ENCODE peak calls at places on chromosomes 16 and 17, in eight cellular contexts. Q is transverse colon, K is thyroid gland, L is upper lobe of right lung, O is esophagus muscularis mucosa, P is psoas muscle, T is fibroblast of lung, Y is pancreas. W is an unnamed sample. For H3K9me3 and H3K4me1, the result is how much of the 10 kb centered on the place peaks cover.

GRCh38 chr17:57623620-57624019 is 121.5 kb downstream of the CCDC182 start:
- DNase-seq in Y (no peak), K (no peak), P (no peak), T (no peak), Q (no peak), L (peak), O (no peak), W (no peak)

GRCh38 chr16:49688298-49688697 is 167.6 kb downstream of the ZNF423 start:
- DNase-seq in Q (no peak), Y (no peak), O (no peak), L (no peak), P (no peak), K (no peak), T (no peak), W (no peak)

GRCh38 chr17:43360376-43360738 is 38.4 kb upstream of the ARL4D start:
- DNase-seq in Q (peak), P (no peak), O (peak), Y (no peak), L (no peak), T (peak), K (peak), W (no peak)

GRCh38 chr17:5630434-5630833 is 46.1 kb upstream of the NLRP1 start:
- DNase-seq in Q (no peak), L (no peak), P (no peak), Y (no peak), K (no peak), T (no peak), O (no peak), W (no peak)

GRCh38 chr17:48790607-48791127 is 26.4 kb downstream of the TTLL6 start:
- DNase-seq in Q (no peak), T (no peak), K (no peak), O (no peak), P (no peak), Y (no peak), L (no peak), W (no peak)

GRCh38 chr17:75824591-75825518 is 19.3 kb downstream of the UNC13D start:
- DNase-seq in O (no peak), K (no peak), T (no peak), Y (peak), P (no peak), Q (no peak), L (no peak), W (no peak)

GRCh38 chr16:73171380-73171779 is 123.5 kb upstream of the ZFHX3 start:
- DNase-seq in P (no peak), Q (peak), Y (no peak), K (no peak), T (no peak), L (no peak), O (no peak), W (no peak)

GRCh38 chr16:14641206-14641605 is 8.5 kb downstream of the BFAR start:
- DNase-seq in P (no peak), O (no peak), Q (no peak), K (no peak), Y (no peak), L (no peak), T (no peak), W (no peak)

GRCh38 chr16:10552998-10553491 is 27.4 kb downstream of the EMP2 start:
- DNase-seq in P (peak), Q (peak), O (no peak), L (peak), T (no peak), K (no peak), Y (no peak), W (no peak)

GRCh38 chr17:8147141-8147804 is 4.9 kb downstream of the PER1 start:
- DNase-seq in Y (no peak), P (peak), T (no peak), O (no peak), K (no peak), L (peak), Q (no peak), W (peak)

GRCh38 chr17:21523482-21524210 is 147.5 kb downstream of the KCNJ12 start:
- DNase-seq in Q (no peak), T (no peak), L (no peak), K (no peak), Y (no peak), O (no peak), P (no peak), W (no peak)

GRCh38 chr16:55853114-55853513 is 20.2 kb upstream of the CES1 start:
- DNase-seq in O (no peak), T (peak), K (no peak), P (no peak), L (no peak), Q (no peak), Y (no peak), W (no peak)

GRCh38 chr17:12831839-12832238 is 42.5 kb downstream of the ARHGAP44 start:
- DNase-seq in Q (no peak), T (no peak), P (no peak), K (no peak), Y (no peak), L (no peak), O (no peak), W (no peak)
- H3K9me3 ChIP-seq in Q (under half), T (under half), P (under half), K (under half), Y (under half), L (under half), O (under half), W (under half)

GRCh38 chr16:64434526-64435069 is 687.3 kb downstream of the CDH11 start:
- DNase-seq in Y (no peak), P (no peak), Q (no peak), L (no peak), O (no peak), T (no peak), K (no peak), W (no peak)
- H3K4me1 ChIP-seq in Y (under half), P (under half), Q (under half), L (under half), O (under half), T (under half), K (under half), W (under half)

GRCh38 chr17:9890124-9890523 is 14.9 kb downstream of the RCVRN start:
- DNase-seq in K (no peak), T (no peak), Y (no peak), O (no peak), L (no peak), Q (no peak), P (no peak), W (no peak)
- TF ChIP-seq CTCF in K (peak), T (no peak), Y (peak), O (peak), L (peak), Q (peak), P (peak), W (no peak)

GRCh38 chr16:75160386-75160785 is 12.1 kb downstream of the ZFP1 start:
- DNase-seq in P (no peak), O (no peak), Q (no peak), K (peak), Y (no peak), T (no peak), L (no peak), W (no peak)
- H3K9me3 ChIP-seq in P (under half), O (under half), Q (under half), K (under half), Y (under half), T (under half), L (under half), W (under half)

DNA sequence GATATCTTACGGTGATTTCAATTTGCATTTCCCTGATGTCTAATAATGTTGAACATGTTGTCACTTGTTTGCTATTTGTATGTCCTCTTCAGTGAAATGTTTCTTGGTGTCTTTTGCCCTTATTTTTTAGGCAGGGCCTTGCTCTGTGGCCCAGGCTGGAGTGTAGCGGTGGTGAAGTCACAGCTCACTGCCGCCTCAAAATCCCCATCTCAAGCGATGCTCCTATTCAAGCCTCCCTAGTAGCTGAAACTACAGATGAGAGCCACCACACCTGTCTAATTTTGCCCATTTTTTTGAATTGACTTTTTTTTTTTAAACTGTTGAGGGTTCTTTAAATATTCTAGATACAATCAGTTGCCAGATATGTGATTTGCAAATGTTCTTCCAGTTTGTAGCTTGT is 8.3 kb downstream of the UBE2G1 start:
- DNase-seq in K (no peak), Q (no peak), T (no peak), L (no peak), O (no peak), Y (no peak), P (no peak), W (no peak)
- H3K4me1 ChIP-seq in K (under half), Q (half or more), T (under half), L (under half), O (half or more), Y (under half), P (half or more), W (under half)

GRCh38 chr17:12667299-12667958 is 1.7 kb downstream of the MYOCD start:
- DNase-seq in T (peak), P (no peak), L (no peak), Q (peak), Y (no peak), K (peak), O (no peak), W (no peak)
- TF ChIP-seq CTCF in T (peak), P (peak), L (peak), Q (peak), Y (peak), K (peak), O (peak), W (no peak)

DNA sequence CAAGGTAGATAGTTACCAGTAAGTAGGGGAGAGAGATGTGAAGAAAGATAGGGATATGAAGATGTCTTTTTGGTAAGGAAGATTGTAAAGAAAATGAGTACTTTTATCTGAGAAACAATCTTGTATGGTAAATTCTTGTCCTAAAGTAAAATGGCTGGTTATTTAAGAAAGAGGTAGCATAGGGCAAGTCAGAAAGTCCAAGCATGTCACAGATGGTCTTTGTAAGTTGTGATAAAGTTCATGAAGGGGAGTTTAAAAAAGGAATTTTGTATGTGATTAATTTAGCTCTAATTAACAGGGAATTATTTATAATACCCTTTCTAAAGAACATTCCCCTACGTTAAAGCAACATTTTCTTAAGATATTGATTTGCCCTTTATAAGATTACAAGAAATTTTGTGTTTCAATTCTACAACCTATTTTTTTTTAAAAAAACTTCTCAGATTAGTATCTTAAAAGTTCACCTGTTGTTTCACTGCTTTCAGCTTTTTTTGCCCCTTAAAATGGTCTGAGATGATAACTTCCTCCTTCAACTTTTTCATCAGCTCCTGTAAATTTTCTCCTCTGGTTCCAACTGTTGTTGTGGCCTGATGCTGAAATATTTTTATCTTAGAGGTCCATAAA is 16.2 kb upstream of the CPHXL start:
- DNase-seq in P (no peak), L (no peak), T (peak), O (no peak), Y (no peak), Q (no peak), K (no peak), W (no peak)
- H3K9me3 ChIP-seq in P (under half), L (under half), T (under half), O (under half), Y (under half), Q (under half), K (under half), W (under half)

GRCh38 chr16:85553436-85554113 is 59.5 kb upstream of the GSE1 start:
- DNase-seq in Y (peak), L (peak), T (peak), Q (peak), P (peak), K (peak), O (no peak), W (peak)
- H3K4me1 ChIP-seq in Y (under half), L (under half), T (under half), Q (under half), P (under half), K (under half), O (half or more), W (under half)